ENCODE peak calls at places on chromosomes 7 and 10, in four cellular contexts. One of them, this sample, is unnamed.

GRCh38 chr10:26714385-26714784 is 16.9 kb downstream of the PDSS1 start:
- DNase-seq in IMR-90: no peak
- DNase-seq in NT2/D1: no peak
- DNase-seq in NCI-H748 treated with DMSO at 0.1 percent for 48 hours: no peak
- DNase-seq in this sample: no peak

GRCh38 chr7:108348913-108349312 is 107.3 kb downstream of the NRCAM start:
- DNase-seq in IMR-90: peak
- DNase-seq in NT2/D1: no peak
- DNase-seq in NCI-H748 treated with DMSO at 0.1 percent for 48 hours: no peak
- DNase-seq in this sample: no peak

GRCh38 chr7:101580596-101580995 is 48.5 kb downstream of the MYL10 start:
- DNase-seq in IMR-90: no peak
- DNase-seq in NT2/D1: no peak
- DNase-seq in NCI-H748 treated with DMSO at 0.1 percent for 48 hours: no peak
- DNase-seq in this sample: no peak

GRCh38 chr10:43212043-43212721 is 54.7 kb downstream of the RASGEF1A start:
- DNase-seq in IMR-90: no peak
- DNase-seq in NT2/D1: no peak
- DNase-seq in NCI-H748 treated with DMSO at 0.1 percent for 48 hours: no peak
- DNase-seq in this sample: no peak

GRCh38 chr7:25763461-25763860 is 388.5 kb upstream of the NFE2L3 start:
- DNase-seq in IMR-90: no peak
- DNase-seq in NT2/D1: no peak
- DNase-seq in NCI-H748 treated with DMSO at 0.1 percent for 48 hours: no peak
- DNase-seq in this sample: no peak

GRCh38 chr10:72779874-72780273 is 87.9 kb downstream of the MCU start:
- DNase-seq in IMR-90: no peak
- DNase-seq in NT2/D1: no peak
- DNase-seq in NCI-H748 treated with DMSO at 0.1 percent for 48 hours: no peak
- DNase-seq in this sample: no peak

GRCh38 chr10:78712147-78712546 is 356.6 kb upstream of the ZMIZ1 start:
- DNase-seq in IMR-90: no peak
- DNase-seq in NT2/D1: no peak
- DNase-seq in NCI-H748 treated with DMSO at 0.1 percent for 48 hours: no peak
- DNase-seq in this sample: no peak

GRCh38 chr7:100215895-100216294 is 3.9 kb upstream of the PVRIG start:
- DNase-seq in IMR-90: peak
- DNase-seq in NT2/D1: no peak
- DNase-seq in NCI-H748 treated with DMSO at 0.1 percent for 48 hours: no peak
- DNase-seq in this sample: no peak

GRCh38 chr7:124790645-124791044 is 25.1 kb upstream of the GPR37 start:
- DNase-seq in IMR-90: no peak
- DNase-seq in NT2/D1: no peak
- DNase-seq in NCI-H748 treated with DMSO at 0.1 percent for 48 hours: no peak
- DNase-seq in this sample: no peak

GRCh38 chr10:91691255-91691654 is 58.4 kb upstream of the PPP1R3C start:
- DNase-seq in IMR-90: no peak
- DNase-seq in NT2/D1: no peak
- DNase-seq in NCI-H748 treated with DMSO at 0.1 percent for 48 hours: no peak
- DNase-seq in this sample: no peak

GRCh38 chr10:75253281-75254220 is 17.8 kb upstream of the COMTD1 start:
- DNase-seq in IMR-90: no peak
- DNase-seq in NT2/D1: no peak
- DNase-seq in NCI-H748 treated with DMSO at 0.1 percent for 48 hours: no peak
- DNase-seq in this sample: no peak

GRCh38 chr10:3452683-3453388 is 280.3 kb upstream of the PITRM1 start:
- DNase-seq in IMR-90: peak
- DNase-seq in NT2/D1: no peak
- DNase-seq in NCI-H748 treated with DMSO at 0.1 percent for 48 hours: no peak
- DNase-seq in this sample: no peak

GRCh38 chr10:4057021-4057420 is 272.0 kb upstream of the KLF6 start:
- DNase-seq in IMR-90: no peak
- DNase-seq in NT2/D1: no peak
- DNase-seq in NCI-H748 treated with DMSO at 0.1 percent for 48 hours: no peak
- DNase-seq in this sample: no peak

GRCh38 chr7:82234457-82235049 is 209.0 kb downstream of the CACNA2D1 start:
- DNase-seq in IMR-90: peak
- DNase-seq in NT2/D1: peak
- DNase-seq in NCI-H748 treated with DMSO at 0.1 percent for 48 hours: peak
- DNase-seq in this sample: no peak

GRCh38 chr10:119658274-119658673 is 7.1 kb downstream of the BAG3 start:
- DNase-seq in IMR-90: peak
- DNase-seq in NT2/D1: peak
- DNase-seq in NCI-H748 treated with DMSO at 0.1 percent for 48 hours: no peak
- DNase-seq in this sample: no peak